ENCODE peak calls at places on chromosomes 6 and 20, in four cellular contexts. T is GM23338; G is right atrium auricular region; Z is naive thymus-derived CD4-positive, alpha-beta T cell. H is an unnamed sample.

GRCh38 chr6:125887372-125887771 is 69.2 kb upstream of the HINT3 start:
- DNase-seq in T (no peak), G (no peak), Z (no peak), H (no peak)

GRCh38 chr20:57468523-57469417 is 56.2 kb downstream of the CTCFL start:
- DNase-seq in T (no peak), G (no peak), Z (no peak), H (peak; percentile 44)

GRCh38 chr6:4582506-4582905 is 193.7 kb upstream of the CDYL start:
- DNase-seq in T (no peak), G (no peak), Z (no peak), H (no peak)

GRCh38 chr20:25269057-25269832 is 21.4 kb downstream of the PYGB start:
- DNase-seq in T (no peak), G (no peak), Z (no peak), H (peak; percentile 10)

GRCh38 chr6:40796280-40797223 is 209.4 kb upstream of the LRFN2 start:
- DNase-seq in T (no peak), G (no peak), Z (no peak), H (no peak)

GRCh38 chr6:3385660-3386151 is 71.1 kb downstream of the SLC22A23 start:
- DNase-seq in T (no peak), G (no peak), Z (no peak), H (no peak)

GRCh38 chr20:11350126-11351005 is 567.3 kb upstream of the BTBD3 start:
- DNase-seq in T (no peak), G (no peak), Z (no peak), H (no peak)

GRCh38 chr6:75211920-75212590 is 6.2 kb upstream of the COL12A1 start:
- DNase-seq in T (no peak), G (no peak), Z (no peak), H (no peak)

GRCh38 chr6:21598662-21599061 is 5.1 kb downstream of the SOX4 start:
- DNase-seq in T (peak; percentile 56), G (no peak), Z (no peak), H (no peak)

GRCh38 chr20:9838378-9839295 is at the start of gene PAK5:
- DNase-seq in T (peak; percentile 96), G (no peak), Z (no peak), H (peak; percentile 86)

GRCh38 chr6:11773013-11773412 is 5.6 kb downstream of the ADTRP start:
- DNase-seq in T (no peak), G (no peak), Z (no peak), H (no peak)

GRCh38 chr6:135002974-135003703 is 51.5 kb downstream of the HBS1L start:
- DNase-seq in T (no peak), G (no peak), Z (no peak), H (no peak)

GRCh38 chr20:6560978-6561377 is 206.5 kb upstream of the BMP2 start:
- DNase-seq in T (no peak), G (no peak), Z (no peak), H (no peak)

GRCh38 chr20:41798926-41799502 is 180.8 kb upstream of the CHD6 start:
- DNase-seq in T (peak; percentile 42), G (no peak), Z (no peak), H (no peak)

GRCh38 chr6:138378463-138378862 is 758 bp downstream of the SMIM28 start:
- DNase-seq in T (peak; percentile 57), G (no peak), Z (no peak), H (no peak)

GRCh38 chr6:129184808-129185366 is 301.9 kb downstream of the LAMA2 start:
- DNase-seq in T (no peak), G (no peak), Z (no peak), H (no peak)

GRCh38 chr6:786946-787763 is 94.2 kb upstream of the EXOC2 start:
- DNase-seq in T (peak; percentile 63), G (no peak), Z (no peak), H (no peak)

GRCh38 chr6:46421239-46421638 is 70.0 kb downstream of the RCAN2 start:
- DNase-seq in T (no peak), G (no peak), Z (no peak), H (no peak)

GRCh38 chr20:21262812-21263211 is 40.3 kb upstream of the XRN2 start:
- DNase-seq in T (no peak), G (no peak), Z (no peak), H (no peak)

GRCh38 chr20:35991142-35991771 is 22.9 kb downstream of the CNBD2 start:
- DNase-seq in T (peak; percentile 59), G (no peak), Z (no peak), H (no peak)

GRCh38 chr6:13397359-13398080 is 69.2 kb upstream of the TBC1D7 start:
- DNase-seq in T (no peak), G (no peak), Z (no peak), H (no peak)

GRCh38 chr6:135999393-135999792 is 147.9 kb downstream of the PDE7B start:
- DNase-seq in T (no peak), G (no peak), Z (no peak), H (no peak)

GRCh38 chr6:143528164-143528811 is 16.8 kb upstream of the FUCA2 start:
- DNase-seq in T (no peak), G (no peak), Z (no peak), H (no peak)

GRCh38 chr20:19885981-19886665 is 128.1 kb downstream of the RIN2 start:
- DNase-seq in T (peak; percentile 7), G (peak; percentile 75), Z (no peak), H (peak; percentile 63)

GRCh38 chr6:21999012-21999528 is 297.8 kb downstream of the PRL start:
- DNase-seq in T (no peak), G (no peak), Z (no peak), H (no peak)

GRCh38 chr6:111992851-111993250 is 61.1 kb upstream of the CCN6 start:
- DNase-seq in T (no peak), G (no peak), Z (peak; percentile 66), H (no peak)

GRCh38 chr20:63134201-63134612 is 81.7 kb downstream of the YTHDF1 start:
- DNase-seq in T (peak; percentile 60), G (no peak), Z (no peak), H (peak; percentile 56)

GRCh38 chr20:4488407-4489339 is 233.0 kb upstream of the PRND start:
- DNase-seq in T (no peak), G (no peak), Z (no peak), H (no peak)

GRCh38 chr6:139112561-139112960 is 22.3 kb upstream of the HECA start:
- DNase-seq in T (no peak), G (no peak), Z (no peak), H (no peak)

GRCh38 chr6:73666393-73666792 is 12.6 kb upstream of the SLC17A5 start:
- DNase-seq in T (no peak), G (no peak), Z (no peak), H (no peak)

GRCh38 chr20:51132286-51132810 is 109.4 kb upstream of the KCNG1 start:
- DNase-seq in T (no peak), G (no peak), Z (no peak), H (no peak)

GRCh38 chr6:155889405-155889804 is 433.8 kb upstream of the NOX3 start:
- DNase-seq in T (peak; percentile 43), G (no peak), Z (no peak), H (no peak)

GRCh38 chr20:49542514-49542991 is 25.4 kb downstream of the PTGIS start:
- DNase-seq in T (no peak), G (peak; percentile 46), Z (no peak), H (no peak)

GRCh38 chr20:17617212-17617867 is 47.5 kb downstream of the DSTN start:
- DNase-seq in T (peak; percentile 86), G (peak; percentile 64), Z (peak; percentile 24), H (peak; percentile 76)

GRCh38 chr6:54775586-54775985 is 71.0 kb upstream of the FAM83B start:
- DNase-seq in T (no peak), G (no peak), Z (no peak), H (no peak)

GRCh38 chr20:50379049-50379990 is 130.9 kb upstream of the PTPN1 start:
- DNase-seq in T (no peak), G (peak; percentile 99), Z (no peak), H (peak; percentile 93)

GRCh38 chr20:34069341-34070078 is 42.5 kb downstream of the EIF2S2 start:
- DNase-seq in T (peak; percentile 94), G (peak; percentile 89), Z (peak; percentile 53), H (no peak)

GRCh38 chr6:157822221-157823000 is 635 bp upstream of the SNX9 start:
- DNase-seq in T (peak; percentile 51), G (no peak), Z (peak; percentile 34), H (peak; percentile 68)

DNA sequence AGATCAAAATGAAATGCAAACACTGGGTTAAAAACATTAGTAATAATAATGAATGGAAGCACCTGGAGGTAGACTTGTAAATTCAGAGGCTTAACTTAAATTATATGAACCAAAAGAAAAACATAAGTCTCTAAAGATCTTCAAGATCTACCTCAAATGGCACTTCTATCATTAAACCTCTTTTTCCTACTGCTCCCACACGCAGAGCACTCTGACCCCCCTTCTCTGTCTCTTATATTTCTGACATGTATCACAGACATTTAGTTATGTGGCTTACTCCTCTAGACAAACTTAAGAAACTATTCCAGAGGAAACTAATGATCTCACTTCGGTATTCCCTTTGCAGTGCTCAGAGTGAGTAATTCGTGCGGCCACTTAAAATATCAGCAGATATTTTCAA is 1.1 kb downstream of the TBC1D32 start:
- DNase-seq in T (no peak), G (no peak), Z (no peak), H (no peak)
- H3K4me3 ChIP-seq in T (no peak overlapping the region), G (no peak overlapping the region), Z (no peak overlapping the region), H (no peak overlapping the region)

GRCh38 chr20:47233333-47234188 is 122.9 kb downstream of the ZMYND8 start:
- DNase-seq in T (no peak), G (no peak), Z (no peak), H (no peak)
- H3K36me3 ChIP-seq in T (peaks cover 65% of the 10 kb centered on the region), G (peaks cover 66% of the 10 kb centered on the region), Z (peaks cover 14% of the 10 kb centered on the region), H (peaks cover 96% of the 10 kb centered on the region)

GRCh38 chr6:51768087-51768486 is 319.3 kb downstream of the PKHD1 start:
- DNase-seq in T (no peak), G (no peak), Z (no peak), H (no peak)
- H3K4me1 ChIP-seq in T (no peaks in the 10 kb centered on the region), G (no peaks in the 10 kb centered on the region), Z (no peaks in the 10 kb centered on the region), H (no peaks in the 10 kb centered on the region)

GRCh38 chr20:40686434-40686882 is 2.6 kb downstream of the MAFB start:
- DNase-seq in T (peak; percentile 48), G (no peak), Z (no peak), H (no peak)
- H3K4me3 ChIP-seq in T (peak overlapping the region; percentile 82), G (peak overlapping the region; percentile 55), Z (no peak overlapping the region), H (peak overlapping the region; percentile 59)

DNA sequence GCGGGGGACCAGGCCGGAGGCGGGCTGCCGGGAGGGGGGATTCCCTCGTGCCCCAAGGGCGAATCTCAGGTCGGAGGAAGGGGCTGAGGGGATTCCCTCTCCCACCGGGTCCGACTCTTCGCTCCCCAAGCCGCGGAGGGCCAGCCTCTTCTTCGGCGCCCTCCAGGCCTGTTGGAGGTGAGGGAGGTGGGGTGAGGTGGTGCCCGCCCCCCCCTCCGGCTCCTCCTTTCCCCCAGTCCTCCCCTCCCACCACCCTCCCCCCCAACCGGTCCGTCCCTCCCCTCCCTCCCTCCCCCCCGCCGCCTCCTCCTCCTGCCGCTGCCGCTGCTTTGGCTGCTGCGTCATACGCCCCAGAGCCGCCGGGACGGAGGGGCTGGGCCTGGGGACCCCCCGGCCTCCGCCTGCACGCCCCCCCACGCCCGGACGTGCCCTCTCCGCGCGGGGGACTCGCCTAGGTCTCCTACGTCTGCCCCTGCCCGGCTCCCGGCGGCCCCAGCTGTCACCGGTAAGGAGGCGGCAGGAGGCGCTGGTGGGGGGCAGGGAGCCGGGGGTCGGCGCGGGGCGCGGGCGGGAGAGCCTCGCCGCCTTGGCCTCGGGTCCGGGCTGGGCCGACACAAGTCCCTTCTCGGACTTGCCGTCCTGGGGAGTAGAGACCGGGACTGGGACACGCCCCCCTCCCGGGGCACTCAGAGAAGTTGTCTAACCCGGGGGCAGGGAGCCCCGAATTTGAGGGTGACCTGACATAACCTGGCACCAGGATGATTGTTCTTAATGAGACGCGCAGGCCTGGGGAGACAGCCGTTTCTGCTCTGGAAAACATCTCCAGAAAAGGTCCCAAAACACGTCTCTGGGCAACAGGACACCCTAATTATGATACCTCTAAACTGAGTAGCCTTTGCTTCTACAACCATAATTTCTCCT is at the start of gene PHF1:
- DNase-seq in T (peak; percentile 58), G (no peak), Z (peak; percentile 87), H (no peak)
- H3K36me3 ChIP-seq in T (peaks cover 30% of the 10 kb centered on the region), G (peaks cover 37% of the 10 kb centered on the region), Z (peaks cover 5% of the 10 kb centered on the region), H (peaks cover 37% of the 10 kb centered on the region)

H was measured in upper lobe of right lung.